ENCODE peak calls at places on chromosomes 12 and 14, in four cellular contexts. U is K562, E is HepG2, O is A549. Q is an unnamed sample.

GRCh38 chr12:25040593-25040992 is 91.7 kb upstream of the BCAT1 start:
- DNase-seq in E (no peak), O (no peak), U (no peak), Q (no peak)

GRCh38 chr12:107593713-107594381 is 91.8 kb upstream of the PWP1 start:
- DNase-seq in E (no peak), U (peak), O (peak), Q (no peak)

GRCh38 chr14:30559638-30560071 is 697 bp downstream of the G2E3 start:
- DNase-seq in U (peak), O (no peak), E (peak), Q (no peak)

GRCh38 chr12:113030875-113031525 is 25.5 kb upstream of the DTX1 start:
- DNase-seq in U (peak), E (peak), O (peak), Q (peak)

GRCh38 chr14:26173581-26173980 is 424.3 kb downstream of the NOVA1 start:
- DNase-seq in O (no peak), U (no peak), E (no peak), Q (no peak)

GRCh38 chr14:89190779-89191513 is 226.1 kb downstream of the FOXN3 start:
- DNase-seq in U (no peak), E (no peak), O (no peak), Q (no peak)

GRCh38 chr12:92369643-92370042 is 224.0 kb upstream of the BTG1 start:
- DNase-seq in E (no peak), U (no peak), O (peak), Q (no peak)

GRCh38 chr12:93571854-93572711 is at the start of gene SOCS2:
- DNase-seq in O (no peak), U (peak), E (no peak), Q (peak)

GRCh38 chr12:79438480-79439178 is 252.1 kb downstream of the PAWR start:
- DNase-seq in E (no peak), O (no peak), U (no peak), Q (no peak)

GRCh38 chr12:119235352-119235751 is 56.6 kb downstream of the HSPB8 start:
- DNase-seq in O (peak), E (no peak), U (no peak), Q (peak)

GRCh38 chr14:26775765-26776577 is 178.1 kb upstream of the NOVA1 start:
- DNase-seq in O (peak), E (no peak), U (no peak), Q (no peak)

GRCh38 chr12:117456076-117456475 is 94.7 kb upstream of the NOS1 start:
- DNase-seq in E (no peak), U (no peak), O (no peak), Q (no peak)

GRCh38 chr12:132569856-132570480 is 40.4 kb downstream of the LRCOL1 start:
- DNase-seq in E (no peak), O (no peak), U (no peak), Q (no peak)

GRCh38 chr12:52630609-52631200 is 12.3 kb upstream of the KRT73 start:
- DNase-seq in U (no peak), O (no peak), E (no peak), Q (no peak)

GRCh38 chr14:94906991-94907587 is 137.2 kb upstream of the GSC start:
- DNase-seq in O (no peak), E (no peak), U (no peak), Q (no peak)

GRCh38 chr12:122842505-122843405 is 7.5 kb downstream of the HIP1R start:
- DNase-seq in E (no peak), O (no peak), U (peak), Q (no peak)

GRCh38 chr14:69358233-69358963 is 39.7 kb downstream of the ERH start:
- DNase-seq in E (no peak), O (no peak), U (no peak), Q (no peak)

GRCh38 chr14:36988568-36988967 is 183.8 kb downstream of the SLC25A21 start:
- DNase-seq in O (no peak), E (no peak), U (no peak), Q (no peak)

GRCh38 chr12:24425601-24425970 is 476.1 kb upstream of the SOX5 start:
- DNase-seq in E (no peak), O (no peak), U (no peak), Q (no peak)

GRCh38 chr14:92846162-92846897 is 52.2 kb downstream of the GOLGA5 start:
- DNase-seq in E (no peak), O (peak), U (peak), Q (no peak)

GRCh38 chr12:132723015-132723763 is 12.5 kb downstream of the PGAM5 start:
- DNase-seq in O (no peak), E (no peak), U (no peak), Q (no peak)

GRCh38 chr12:40105265-40105514 is 691 bp downstream of the SLC2A13 start:
- DNase-seq in O (no peak), U (no peak), E (no peak), Q (no peak)

GRCh38 chr12:49502590-49502989 is 36.2 kb upstream of the KCNH3 start:
- DNase-seq in O (no peak), E (no peak), U (no peak), Q (no peak)

GRCh38 chr14:86838363-86838762 is 1154.6 kb downstream of the GALC start:
- DNase-seq in O (peak), E (no peak), U (no peak), Q (no peak)

GRCh38 chr14:22900088-22900799 is 17.2 kb downstream of the REM2 start:
- DNase-seq in E (peak), O (peak), U (peak), Q (peak)

GRCh38 chr12:109771746-109772621 is 58.4 kb downstream of the FAM222A start:
- DNase-seq in O (no peak), E (no peak), U (no peak), Q (no peak)

GRCh38 chr12:94769040-94769420 is 118.7 kb upstream of the TMCC3 start:
- DNase-seq in O (no peak), E (no peak), U (no peak), Q (no peak)

GRCh38 chr12:124395284-124395752 is 100.4 kb downstream of the RFLNA start:
- DNase-seq in O (peak), E (no peak), U (no peak), Q (no peak)

GRCh38 chr14:64931123-64931522 is 11.4 kb downstream of the GPX2 start:
- DNase-seq in U (no peak), E (no peak), O (no peak), Q (no peak)

GRCh38 chr12:29343022-29343799 is 37.8 kb downstream of the ERGIC2 start:
- DNase-seq in O (no peak), U (no peak), E (no peak), Q (no peak)

GRCh38 chr14:53306267-53306721 is 153.2 kb upstream of the DDHD1 start:
- DNase-seq in O (peak), E (peak), U (peak), Q (peak)

GRCh38 chr14:77955816-77956796 is 156.2 kb downstream of the ADCK1 start:
- DNase-seq in O (no peak), E (no peak), U (no peak), Q (no peak)

GRCh38 chr12:52132754-52133161 is 53.3 kb downstream of the SMIM41 start:
- DNase-seq in U (no peak), E (no peak), O (no peak), Q (no peak)

GRCh38 chr12:67367843-67368242 is 98.7 kb downstream of the CAND1 start:
- DNase-seq in U (no peak), O (no peak), E (no peak), Q (no peak)

GRCh38 chr12:111927346-111927745 is 85.3 kb downstream of the MAPKAPK5 start:
- DNase-seq in E (no peak), O (no peak), U (no peak), Q (no peak)

GRCh38 chr14:66216763-66217162 is 269.4 kb upstream of the CCDC196 start:
- DNase-seq in U (no peak), E (no peak), O (peak), Q (no peak)
- TF ChIP-seq USF2 in U (no peak), E (no peak), O (no peak), Q (no peak)

DNA sequence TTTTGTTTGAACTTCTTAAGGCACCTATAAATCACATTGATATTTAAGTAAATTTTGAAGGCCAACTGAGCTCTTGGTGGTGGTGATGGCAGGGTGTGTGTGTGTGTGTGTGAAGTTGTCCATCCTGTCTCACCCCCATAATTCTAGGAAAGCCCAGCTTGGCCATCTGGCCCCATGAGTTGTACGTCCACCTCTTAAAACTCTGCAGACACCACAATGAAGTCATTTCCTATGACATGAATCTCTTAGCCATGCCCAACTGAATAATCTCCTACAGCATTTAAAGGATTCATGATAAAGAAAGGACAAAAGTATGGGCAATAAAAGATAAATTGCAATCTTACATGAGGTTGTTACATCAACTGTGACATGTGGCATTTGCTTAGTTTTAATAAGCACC is 123.4 kb downstream of the TTC7B start:
- DNase-seq in O (no peak), E (no peak), U (no peak), Q (no peak)
- TF ChIP-seq HMGXB4 in O (no peak), E (no peak), U (no peak), Q (no peak)

DNA sequence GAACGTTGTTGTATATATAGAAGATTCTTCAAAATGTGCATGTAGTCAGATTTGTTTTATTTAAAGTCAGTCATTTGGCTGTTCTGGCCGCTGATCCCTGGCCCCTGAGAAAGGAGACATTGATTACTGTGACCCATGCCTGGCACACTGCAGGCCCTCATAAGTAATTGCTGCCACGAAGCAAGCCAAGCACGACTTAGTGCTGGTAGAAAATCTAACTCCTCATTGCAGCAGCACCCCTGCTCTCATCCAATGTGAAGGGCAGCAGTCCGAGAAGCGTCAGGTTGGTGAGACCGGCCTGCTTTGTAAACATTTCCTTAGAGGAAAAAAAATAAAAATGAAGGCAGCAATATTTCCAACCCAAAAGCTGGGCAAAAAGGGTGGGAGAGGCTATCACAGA is 22.8 kb upstream of the TMTC2 start:
- DNase-seq in U (no peak), E (no peak), O (no peak), Q (no peak)
- TF ChIP-seq USF2 in U (no peak), E (no peak), O (no peak), Q (no peak)

DNA sequence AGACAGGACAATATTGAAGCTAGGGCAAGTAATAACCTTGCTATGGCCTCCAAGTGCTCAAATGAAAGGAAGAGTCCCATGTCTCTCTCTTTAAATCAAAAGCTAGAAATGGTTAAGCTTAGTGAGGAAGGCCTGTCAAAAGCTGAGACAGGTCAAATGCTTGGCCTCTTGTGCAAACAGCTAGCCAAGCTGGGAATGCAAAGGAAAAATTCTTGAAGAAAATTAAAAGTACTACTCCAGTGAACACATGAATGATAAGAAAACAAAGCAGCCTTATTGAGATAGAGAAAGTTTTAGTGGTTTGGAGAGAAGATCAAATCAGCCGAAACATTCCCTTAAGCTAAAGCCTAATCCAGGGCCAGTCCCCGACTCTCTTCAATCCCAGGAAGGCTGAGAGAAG is 84.1 kb upstream of the PLEKHA5 start:
- DNase-seq in E (no peak), U (no peak), O (no peak), Q (no peak)
- TF ChIP-seq HMGXB4 in E (no peak), U (no peak), O (no peak), Q (no peak)

GRCh38 chr12:76226397-76226796 is 121.8 kb downstream of the BBS10 start:
- DNase-seq in E (no peak), O (no peak), U (no peak), Q (no peak)
- TF ChIP-seq USF2 in E (no peak), O (no peak), U (no peak), Q (no peak)

GRCh38 chr12:128052777-128053176 is 214.2 kb upstream of the TMEM132C start:
- DNase-seq in U (no peak), O (no peak), E (no peak), Q (no peak)

GRCh38 chr12:128042825-128043224 is 224.1 kb upstream of the TMEM132C start:
- DNase-seq in U (no peak), E (no peak), O (no peak), Q (no peak)

GRCh38 chr12:128043317-128043716 is 223.7 kb upstream of the TMEM132C start:
- DNase-seq in U (no peak), O (no peak), E (no peak), Q (no peak)

GRCh38 chr12:128052341-128052740 is 214.6 kb upstream of the TMEM132C start:
- DNase-seq in O (no peak), E (no peak), U (no peak), Q (no peak)

GRCh38 chr12:128047266-128048060 is 219.5 kb upstream of the TMEM132C start:
- DNase-seq in E (no peak), O (no peak), U (no peak), Q (no peak)
- TF ChIP-seq HMGXB4 in E (no peak), O (no peak), U (no peak), Q (no peak)

GRCh38 chr12:12918781-12919180 is 27.4 kb downstream of the GPRC5A start:
- DNase-seq in U (no peak), O (peak), E (no peak), Q (no peak)
- TF ChIP-seq USF2 in U (no peak), O (no peak), E (no peak), Q (no peak)

GRCh38 chr12:17015501-17015900 is 409.5 kb upstream of the LMO3 start:
- DNase-seq in O (no peak), U (no peak), E (no peak), Q (no peak)
- TF ChIP-seq HMGXB4 in O (no peak), U (no peak), E (no peak), Q (no peak)

Q was measured in WTC11.